ENCODE peak calls at places on chromosomes 6 and 20, in nine cellular contexts. U is upper lobe of right lung, T is AG10803, S is HFF-Myc, L is AG04450, V is left ventricle myocardium inferior, P is cardiac muscle cell, N is breast epithelium, Q is AG04449. F is an unnamed sample.

GRCh38 chr20:1942061-1942460 is 46.9 kb downstream of the SIRPA start:
- DNase-seq in P (no peak), Q (no peak), T (no peak), N (no peak), U (no peak), V (no peak), S (no peak), L (no peak), F (no peak)

GRCh38 chr6:31791324-31792089 is 4.0 kb downstream of the VARS1 start:
- DNase-seq in U (no peak), T (peak), N (no peak), V (no peak), S (no peak), Q (no peak), P (peak), L (no peak), F (no peak)

GRCh38 chr20:58065508-58066361 is 162.7 kb downstream of the ANKRD60 start:
- DNase-seq in P (no peak), L (no peak), V (no peak), T (peak), Q (no peak), N (peak), S (no peak), U (no peak), F (no peak)

GRCh38 chr6:134196568-134197301 is 121.2 kb downstream of the SGK1 start:
- DNase-seq in Q (no peak), N (no peak), T (no peak), S (no peak), L (no peak), U (no peak), P (no peak), V (no peak), F (no peak)

GRCh38 chr20:5524886-5525285 is 208.1 kb upstream of the PROKR2 start:
- DNase-seq in Q (no peak), P (no peak), N (no peak), S (no peak), L (no peak), T (peak), V (no peak), U (no peak), F (no peak)

GRCh38 chr6:123873974-123874373 is 70.3 kb downstream of the NKAIN2 start:
- DNase-seq in T (no peak), N (no peak), P (no peak), S (no peak), U (no peak), Q (no peak), L (no peak), V (no peak), F (no peak)

GRCh38 chr6:11606287-11606686 is 68.7 kb downstream of the TMEM170B start:
- DNase-seq in N (peak), V (no peak), S (no peak), T (no peak), L (no peak), U (no peak), P (no peak), Q (no peak), F (no peak)

GRCh38 chr20:22584922-22585785 is 782 bp upstream of the FOXA2 start:
- DNase-seq in V (no peak), N (no peak), S (no peak), Q (no peak), P (peak), T (no peak), L (no peak), U (peak), F (no peak)

GRCh38 chr6:170111816-170112582 is 178.9 kb downstream of the DLL1 start:
- DNase-seq in S (no peak), Q (no peak), P (no peak), T (no peak), U (peak), N (no peak), V (no peak), L (no peak), F (no peak)

GRCh38 chr20:53921443-53921973 is 148.9 kb downstream of the BCAS1 start:
- DNase-seq in N (no peak), P (no peak), L (no peak), U (no peak), S (no peak), Q (no peak), T (no peak), V (no peak), F (no peak)

GRCh38 chr20:22385602-22386299 is 198.6 kb downstream of the FOXA2 start:
- DNase-seq in N (no peak), T (no peak), P (no peak), Q (no peak), U (no peak), S (no peak), V (no peak), L (no peak), F (no peak)

GRCh38 chr6:79842382-79843040 is 104.8 kb downstream of the ELOVL4 start:
- DNase-seq in Q (no peak), U (no peak), L (no peak), V (no peak), P (no peak), N (no peak), T (no peak), S (no peak), F (no peak)

GRCh38 chr6:79838851-79839250 is 108.5 kb downstream of the ELOVL4 start:
- DNase-seq in L (no peak), P (no peak), S (no peak), T (no peak), N (no peak), V (no peak), Q (no peak), U (no peak), F (no peak)

DNA sequence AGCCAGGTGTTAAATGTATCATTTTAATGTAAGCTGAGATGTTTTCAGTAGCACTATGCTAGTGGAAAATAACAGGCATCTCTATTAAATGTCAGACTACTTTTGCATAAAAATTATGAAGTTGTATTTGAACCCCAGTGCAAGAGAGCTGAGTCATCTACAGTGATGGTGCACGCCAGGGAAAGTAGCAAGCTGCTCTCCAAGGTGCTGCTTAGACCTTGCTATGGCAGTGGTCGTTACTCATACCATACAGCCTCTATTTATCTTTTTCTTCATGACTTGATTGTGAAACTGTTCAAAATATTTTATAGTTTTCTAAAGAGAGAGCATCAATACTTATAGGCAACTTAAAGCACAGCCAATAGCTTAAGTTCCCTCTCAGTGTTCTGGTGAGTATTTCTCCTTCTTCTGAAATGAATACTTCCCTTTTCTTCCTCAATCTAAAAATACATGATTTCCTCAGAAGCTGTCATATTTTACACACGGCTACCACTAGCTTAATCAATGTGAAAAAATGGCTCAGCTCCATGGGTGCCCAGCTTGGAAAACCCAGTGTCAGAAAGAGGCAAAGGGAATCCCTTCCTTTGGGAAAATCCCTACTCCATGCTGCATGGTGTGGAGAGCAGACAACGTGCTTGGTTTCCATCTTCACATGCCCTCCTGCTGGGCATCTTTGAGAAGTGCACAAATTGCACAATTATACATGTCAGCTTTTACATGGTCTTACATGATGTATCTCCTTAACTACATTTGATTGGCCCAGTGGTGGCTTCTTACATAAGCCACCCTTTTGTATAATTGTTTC is 105.6 kb downstream of the ELOVL4 start:
- DNase-seq in U (no peak), L (no peak), S (no peak), T (no peak), Q (no peak), N (no peak), V (no peak), P (no peak), F (no peak)
- TF ChIP-seq CTCF in U (no peak), L (no peak), S (no peak), T (no peak), Q (no peak), N (no peak), V (no peak), P (no peak), F (no peak)

GRCh38 chr6:149907317-149907716 is 9.4 kb upstream of the RAET1E start:
- DNase-seq in L (no peak), N (no peak), V (no peak), U (peak), P (no peak), S (no peak), Q (no peak), T (no peak), F (no peak)
- TF ChIP-seq CTCF in L (no peak), N (no peak), V (no peak), U (no peak), P (no peak), S (no peak), Q (no peak), T (no peak), F (no peak)

GRCh38 chr6:145705561-145705960 is 29.8 kb downstream of the EPM2A start:
- DNase-seq in L (no peak), T (peak), N (no peak), V (no peak), P (no peak), Q (no peak), S (no peak), U (no peak), F (no peak)

GRCh38 chr6:145699462-145699861 is 35.9 kb downstream of the EPM2A start:
- DNase-seq in Q (no peak), N (no peak), T (peak), V (no peak), L (peak), S (no peak), U (no peak), P (no peak), F (no peak)

GRCh38 chr6:145707397-145707796 is 27.9 kb downstream of the EPM2A start:
- DNase-seq in V (no peak), T (no peak), U (no peak), L (no peak), P (no peak), Q (no peak), S (no peak), N (no peak), F (no peak)

GRCh38 chr6:145704153-145704781 is 31.1 kb downstream of the EPM2A start:
- DNase-seq in N (no peak), Q (no peak), T (peak), U (no peak), S (no peak), P (peak), V (no peak), L (no peak), F (no peak)
- TF ChIP-seq CTCF in N (no peak), Q (no peak), T (peak), U (peak), S (peak), P (peak), V (peak), L (peak), F (peak)

GRCh38 chr6:39791311-39791710 is 865 bp upstream of the DAAM2 start:
- DNase-seq in T (peak), P (no peak), N (no peak), S (no peak), L (no peak), U (no peak), V (no peak), Q (no peak), F (no peak)
- TF ChIP-seq CTCF in T (peak), P (peak), N (no peak), S (peak), L (no peak), U (no peak), V (peak), Q (peak), F (peak)

DNA sequence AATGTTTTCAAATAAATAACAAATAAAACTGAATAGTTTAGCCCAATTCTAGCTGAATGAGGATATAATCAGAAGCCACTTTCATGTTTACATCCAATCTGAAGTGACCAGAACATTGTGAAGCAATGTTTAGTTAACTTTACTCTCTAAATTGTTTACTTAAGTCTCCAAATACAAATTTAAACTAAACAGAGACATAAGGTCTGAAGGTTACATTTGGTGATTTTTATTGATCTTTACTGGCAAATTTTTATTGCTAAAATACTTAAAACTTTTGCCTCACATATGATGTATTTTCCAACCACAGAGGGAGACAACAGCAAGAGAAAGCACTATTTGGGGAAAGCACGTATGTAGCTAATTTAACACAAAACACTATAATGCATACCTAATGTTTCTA is 106.8 kb upstream of the THEMIS start:
- DNase-seq in V (no peak), L (no peak), P (no peak), U (no peak), N (no peak), S (no peak), Q (no peak), T (no peak), F (peak)
- TF ChIP-seq CTCF in V (no peak), L (no peak), P (no peak), U (no peak), N (no peak), S (no peak), Q (no peak), T (no peak), F (peak)

F was measured in AG09319.